ENCODE peak calls at places on chromosomes 1 and 21, in four cellular contexts. O is uterus, Q is HL-60, U is caudate nucleus. S is an unnamed sample.

GRCh38 chr1:60974973-60975372 is 107.4 kb upstream of the NFIA start:
- DNase-seq in O (no peak), Q (no peak), U (no peak), S (no peak)

GRCh38 chr1:153429266-153430165 is 13.2 kb downstream of the S100A7A start:
- DNase-seq in O (no peak), Q (no peak), U (no peak), S (peak)

GRCh38 chr1:27003745-27004470 is 8.7 kb downstream of the TENT5B start:
- DNase-seq in O (no peak), Q (no peak), U (no peak), S (no peak)

GRCh38 chr1:214440219-214440965 is 111.0 kb downstream of the PTPN14 start:
- DNase-seq in O (no peak), Q (no peak), U (no peak), S (no peak)

GRCh38 chr1:91651671-91652071 is 151.0 kb downstream of the CDC7 start:
- DNase-seq in O (peak), Q (no peak), U (no peak), S (no peak)

GRCh38 chr1:219938706-219939105 is 10.3 kb upstream of the SLC30A10 start:
- DNase-seq in O (peak), Q (no peak), U (no peak), S (peak)

GRCh38 chr1:23097316-23097715 is 71.3 kb downstream of the LUZP1 start:
- DNase-seq in O (no peak), Q (no peak), U (no peak), S (no peak)

GRCh38 chr21:30487336-30487735 is at the start of gene KRTAP19-2:
- DNase-seq in O (no peak), Q (no peak), U (no peak), S (no peak)

GRCh38 chr1:62439652-62440371 is 3.0 kb downstream of the USP1 start:
- DNase-seq in O (no peak), Q (peak), U (no peak), S (no peak)

GRCh38 chr1:192747305-192747704 is 61.5 kb upstream of the RGS2 start:
- DNase-seq in O (no peak), Q (no peak), U (no peak), S (no peak)

GRCh38 chr1:6004412-6005123 is 12.3 kb upstream of the NPHP4 start:
- DNase-seq in O (no peak), Q (no peak), U (no peak), S (no peak)
- H3K27ac ChIP-seq in O (no peak), Q (no peak), U (peak), S (no peak)

GRCh38 chr1:10379676-10380075 is 19.2 kb upstream of the PGD start:
- DNase-seq in O (no peak), Q (no peak), U (no peak), S (no peak)
- H3K27ac ChIP-seq in O (no peak), Q (peak), U (no peak), S (no peak)

GRCh38 chr1:931380-932177 is 7.9 kb downstream of the SAMD11 start:
- DNase-seq in O (no peak), Q (no peak), U (no peak), S (no peak)
- H3K27ac ChIP-seq in O (no peak), Q (no peak), U (no peak), S (no peak)

GRCh38 chr1:228358039-228358763 is 48.4 kb downstream of the TRIM11 start:
- DNase-seq in O (no peak), Q (no peak), U (no peak), S (peak)
- H3K27ac ChIP-seq in O (no peak), Q (no peak), U (no peak), S (no peak)

GRCh38 chr1:155277070-155277895 is at the start of gene HCN3:
- DNase-seq in O (peak), Q (peak), U (peak), S (peak)
- H3K27ac ChIP-seq in O (peak), Q (no peak), U (peak), S (no peak)

S was measured in epithelial cell of prostate.